ENCODE peak calls at places on chromosomes 12 and 14, in eight cellular contexts. I is NCI-H187; G is stimulated activated CD4-positive, alpha-beta T cell treated with anti-CD3 and anti-CD28 coated beads, Interleukin-15, amount 100 ng/mL, for 24 hours; Z is SJSA1; P is T-helper 2 cell; N is frontal cortex; F is T-helper 17 cell; W is WTC11. L is an unnamed sample.

GRCh38 chr12:43337571-43338497 is 214.2 kb downstream of the ADAMTS20 start:
- DNase-seq in F (no peak), Z (no peak), N (no peak), G (no peak), I (no peak), W (no peak), P (no peak), L (no peak)

GRCh38 chr12:70724444-70724843 is 87.2 kb upstream of the PTPRB start:
- DNase-seq in I (no peak), G (no peak), W (no peak), Z (no peak), F (no peak), P (no peak), N (no peak), L (no peak)

GRCh38 chr12:91091916-91092715 is 19.2 kb downstream of the LUM start:
- DNase-seq in P (no peak), Z (peak), W (no peak), I (no peak), F (no peak), G (no peak), N (no peak), L (no peak)

GRCh38 chr12:76032043-76032981 is 736 bp upstream of the PHLDA1 start:
- DNase-seq in F (no peak), I (no peak), N (peak), Z (peak), P (peak), G (peak), W (peak), L (peak)

GRCh38 chr12:47902131-47902639 is 2.6 kb downstream of the VDR start:
- DNase-seq in Z (no peak), P (no peak), W (no peak), F (no peak), N (no peak), G (no peak), I (no peak), L (no peak)

GRCh38 chr14:77316872-77317271 is 3.8 kb downstream of the POMT2 start:
- DNase-seq in W (no peak), N (no peak), Z (no peak), G (no peak), P (no peak), I (peak), F (no peak), L (no peak)

GRCh38 chr12:55982319-55982936 is 8.6 kb downstream of the RAB5B start:
- DNase-seq in F (no peak), P (no peak), N (no peak), I (no peak), W (no peak), G (no peak), Z (no peak), L (no peak)

GRCh38 chr12:3523728-3524127 is 32.7 kb downstream of the PRMT8 start:
- DNase-seq in P (no peak), Z (no peak), N (no peak), G (no peak), W (no peak), F (no peak), I (no peak), L (no peak)

GRCh38 chr14:63030113-63030512 is 15.1 kb downstream of the KCNH5 start:
- DNase-seq in F (no peak), W (no peak), N (no peak), P (no peak), Z (no peak), G (no peak), I (no peak), L (no peak)

GRCh38 chr14:100735271-100735670 is 8.6 kb downstream of the DLK1 start:
- DNase-seq in I (no peak), F (no peak), N (no peak), G (no peak), Z (no peak), W (no peak), P (no peak), L (no peak)

GRCh38 chr12:103012884-103013283 is 55.4 kb downstream of the ASCL1 start:
- DNase-seq in Z (no peak), P (no peak), W (peak), G (no peak), F (no peak), I (no peak), N (peak), L (no peak)

GRCh38 chr12:1768585-1768984 is 51.8 kb upstream of the LRTM2 start:
- DNase-seq in W (no peak), N (no peak), Z (no peak), G (no peak), F (no peak), I (no peak), P (no peak), L (no peak)

GRCh38 chr14:104436047-104436531 is 143.5 kb upstream of the C14orf180 start:
- DNase-seq in F (no peak), W (peak), P (no peak), N (peak), Z (no peak), I (no peak), G (no peak), L (no peak)

GRCh38 chr12:77072833-77073495 is 7.6 kb upstream of the E2F7 start:
- DNase-seq in N (no peak), W (no peak), Z (no peak), F (no peak), I (no peak), G (no peak), P (no peak), L (no peak)

GRCh38 chr14:37147310-37147875 is 25.0 kb downstream of the SLC25A21 start:
- DNase-seq in Z (peak), G (no peak), W (no peak), I (no peak), N (no peak), P (no peak), F (no peak), L (no peak)

GRCh38 chr14:37114039-37114438 is 58.4 kb downstream of the SLC25A21 start:
- DNase-seq in Z (peak), G (no peak), I (no peak), F (no peak), W (no peak), N (no peak), P (no peak), L (no peak)

GRCh38 chr12:109765493-109765810 is 51.8 kb downstream of the FAM222A start:
- DNase-seq in F (peak), I (no peak), N (no peak), P (no peak), Z (no peak), G (no peak), W (no peak), L (no peak)

GRCh38 chr12:31790759-31791158 is 61.9 kb upstream of the AMN1 start:
- DNase-seq in G (no peak), Z (no peak), W (no peak), N (no peak), P (no peak), F (no peak), I (no peak), L (no peak)

GRCh38 chr12:76486011-76486410 is 73.6 kb downstream of the OSBPL8 start:
- DNase-seq in N (no peak), P (no peak), Z (no peak), G (no peak), I (no peak), W (no peak), F (no peak), L (no peak)

GRCh38 chr14:101737414-101738367 is 23.8 kb upstream of the PPP2R5C start:
- DNase-seq in N (no peak), I (no peak), G (peak), P (no peak), Z (no peak), F (no peak), W (no peak), L (no peak)